ENCODE peak calls at places on chromosomes 6 and 20, in five cellular contexts. Q, G, W, E and M are unnamed samples.

GRCh38 chr6:37239511-37239910 is 18.1 kb upstream of the TBC1D22B start:
- DNase-seq in Q (no peak), G (no peak), W (no peak), E (no peak), M (no peak)

GRCh38 chr6:5518936-5519491 is 257.7 kb downstream of the FARS2 start:
- DNase-seq in Q (no peak), G (no peak), W (no peak), E (no peak), M (peak)

GRCh38 chr6:113642714-113643442 is 214.3 kb upstream of the MARCKS start:
- DNase-seq in Q (no peak), G (no peak), W (peak), E (no peak), M (no peak)

GRCh38 chr6:161557333-161558107 is 283.7 kb upstream of the AGPAT4 start:
- DNase-seq in Q (no peak), G (no peak), W (no peak), E (no peak), M (no peak)

GRCh38 chr6:149806127-149806526 is 56.6 kb downstream of the PCMT1 start:
- DNase-seq in Q (no peak), G (no peak), W (no peak), E (no peak), M (peak)

GRCh38 chr20:51528263-51529026 is 14.1 kb downstream of the NFATC2 start:
- DNase-seq in Q (peak), G (no peak), W (no peak), E (no peak), M (no peak)

GRCh38 chr20:9035129-9035528 is 33.8 kb upstream of the PLCB4 start:
- DNase-seq in Q (no peak), G (no peak), W (no peak), E (peak), M (no peak)

GRCh38 chr6:138656278-138656803 is 117.2 kb upstream of the CCDC28A start:
- DNase-seq in Q (no peak), G (no peak), W (no peak), E (no peak), M (no peak)

GRCh38 chr20:62944746-62945145 is 6.8 kb downstream of the GID8 start:
- DNase-seq in Q (no peak), G (no peak), W (no peak), E (no peak), M (no peak)

GRCh38 chr6:116764961-116765841 is at the start of gene FAM162B:
- DNase-seq in Q (no peak), G (peak), W (no peak), E (no peak), M (no peak)

GRCh38 chr20:17636523-17637412 is 45.3 kb downstream of the RRBP1 start:
- DNase-seq in Q (no peak), G (peak), W (no peak), E (peak), M (no peak)

GRCh38 chr20:39360029-39360620 is 398.0 kb downstream of the DHX35 start:
- DNase-seq in Q (no peak), G (no peak), W (no peak), E (no peak), M (no peak)

GRCh38 chr6:34745277-34746103 is 11.8 kb upstream of the SNRPC start:
- DNase-seq in Q (no peak), G (no peak), W (no peak), E (no peak), M (no peak)

GRCh38 chr6:37354526-37355384 is 972 bp downstream of the RNF8 start:
- DNase-seq in Q (no peak), G (peak), W (no peak), E (no peak), M (no peak)

GRCh38 chr6:46815130-46815529 is 21.9 kb downstream of the MEP1A start:
- DNase-seq in Q (no peak), G (no peak), W (no peak), E (no peak), M (no peak)

GRCh38 chr6:29989211-29989610 is 46.9 kb downstream of the HLA-A start:
- DNase-seq in Q (no peak), G (no peak), W (no peak), E (no peak), M (no peak)

GRCh38 chr6:139109558-139109957 is 25.3 kb upstream of the HECA start:
- DNase-seq in Q (no peak), G (no peak), W (no peak), E (no peak), M (no peak)

GRCh38 chr6:89826029-89826528 is 3.6 kb upstream of the CASP8AP2 start:
- DNase-seq in Q (no peak), G (no peak), W (no peak), E (no peak), M (no peak)